ENCODE peak calls at places on chromosomes 5 and 9, in four cellular contexts. E, S, R and O are unnamed samples.

GRCh38 chr9:125039544-125039943 is 98.7 kb upstream of the GOLGA1 start:
- DNase-seq in E (no peak), S (no peak), R (no peak), O (no peak)

GRCh38 chr5:110161162-110161561 is 471.4 kb downstream of the MAN2A1 start:
- DNase-seq in E (no peak), S (no peak), R (no peak), O (no peak)

GRCh38 chr9:2060425-2060824 is 45.3 kb downstream of the SMARCA2 start:
- DNase-seq in R (no peak), S (no peak), E (no peak), O (no peak)

GRCh38 chr5:137199966-137200365 is 299.2 kb downstream of the SPOCK1 start:
- DNase-seq in R (no peak), S (peak), E (peak), O (no peak)

GRCh38 chr9:108282872-108283271 is 572.9 kb downstream of the ACTL7B start:
- DNase-seq in R (no peak), S (peak), E (peak), O (no peak)

GRCh38 chr5:141692919-141693848 is 11.2 kb upstream of the ARAP3 start:
- DNase-seq in S (no peak), R (peak), E (peak), O (no peak)

GRCh38 chr5:134511796-134512660 is 13.4 kb upstream of the JADE2 start:
- DNase-seq in R (peak), S (peak), E (peak), O (no peak)

GRCh38 chr9:98900244-98900643 is 43.5 kb upstream of the COL15A1 start:
- DNase-seq in S (no peak), E (no peak), R (no peak), O (no peak)

GRCh38 chr9:99497641-99498040 is 275.6 kb downstream of the SEC61B start:
- DNase-seq in R (no peak), S (no peak), E (no peak), O (no peak)

GRCh38 chr9:112380102-112380581 is at the start of gene HSDL2:
- DNase-seq in E (peak), R (no peak), S (no peak), O (no peak)

GRCh38 chr9:98706651-98707103 is 2.1 kb downstream of the GABBR2 start:
- DNase-seq in S (no peak), E (no peak), R (no peak), O (no peak)

GRCh38 chr5:88778736-88779135 is 104.2 kb downstream of the MEF2C start:
- DNase-seq in R (no peak), E (no peak), S (no peak), O (no peak)

GRCh38 chr5:16548812-16549211 is 68.0 kb downstream of the RETREG1 start:
- DNase-seq in R (no peak), S (no peak), E (no peak), O (no peak)

GRCh38 chr9:75064307-75065025 is 23.5 kb downstream of the NMRK1 start:
- DNase-seq in R (no peak), S (no peak), E (no peak), O (no peak)

GRCh38 chr5:36734422-36734821 is 128.0 kb downstream of the SLC1A3 start:
- DNase-seq in R (peak), S (peak), E (peak), O (no peak)

GRCh38 chr5:6404129-6404528 is 25.8 kb upstream of the MED10 start:
- DNase-seq in E (no peak), S (no peak), R (no peak), O (no peak)

GRCh38 chr5:160423025-160423554 is 1.4 kb downstream of the PTTG1 start:
- DNase-seq in S (peak), E (no peak), R (no peak), O (peak)

GRCh38 chr5:92519717-92520632 is 1061.0 kb downstream of the NR2F1-AS1 start:
- DNase-seq in E (no peak), S (no peak), R (no peak), O (no peak)

GRCh38 chr5:98872679-98873078 is 56.1 kb downstream of the CHD1 start:
- DNase-seq in E (no peak), S (no peak), R (no peak), O (no peak)

GRCh38 chr9:27765931-27766835 is 192.9 kb upstream of the C9orf72 start:
- DNase-seq in R (no peak), E (no peak), S (no peak), O (no peak)

GRCh38 chr5:58462623-58463230 is 2.8 kb upstream of the PLK2 start:
- DNase-seq in S (peak), R (peak), E (peak), O (no peak)

GRCh38 chr5:97735209-97735608 is 552.2 kb upstream of the RIOK2 start:
- DNase-seq in S (no peak), E (no peak), R (no peak), O (peak)

GRCh38 chr5:175124251-175124813 is 319.6 kb downstream of the DRD1 start:
- DNase-seq in R (no peak), E (no peak), S (no peak), O (no peak)

GRCh38 chr5:151424892-151425523 is 22.4 kb upstream of the SLC36A1 start:
- DNase-seq in S (peak), E (peak), R (no peak), O (no peak)

GRCh38 chr9:111531716-111532115 is 6.7 kb downstream of the ZNF483 start:
- DNase-seq in R (no peak), S (no peak), E (no peak), O (no peak)

GRCh38 chr5:94432499-94432898 is 185.9 kb downstream of the KIAA0825 start:
- DNase-seq in E (no peak), S (no peak), R (no peak), O (no peak)

GRCh38 chr5:73130811-73131210 is 10.4 kb downstream of the TMEM171 start:
- DNase-seq in S (peak), R (no peak), E (no peak), O (no peak)

GRCh38 chr5:35789732-35790461 is 66.8 kb upstream of the IL7R start:
- DNase-seq in R (no peak), E (no peak), S (no peak), O (no peak)

GRCh38 chr5:163434410-163434866 is 3.0 kb upstream of the CCNG1 start:
- DNase-seq in R (no peak), E (no peak), S (no peak), O (peak)

GRCh38 chr5:34483442-34484033 is 172.6 kb upstream of the RAI14 start:
- DNase-seq in R (peak), E (peak), S (peak), O (no peak)
- H3K27ac ChIP-seq in R (peak), E (peak), S (peak), O (no peak)

GRCh38 chr5:100889896-100890295 is 13.2 kb downstream of the ST8SIA4 start:
- DNase-seq in S (no peak), E (no peak), R (no peak), O (no peak)

GRCh38 chr5:100889165-100889564 is 13.9 kb downstream of the ST8SIA4 start:
- DNase-seq in S (no peak), R (no peak), E (no peak), O (no peak)

GRCh38 chr5:100896054-100896453 is 7.0 kb downstream of the ST8SIA4 start:
- DNase-seq in R (no peak), S (no peak), E (no peak), O (no peak)

GRCh38 chr5:100890514-100891008 is 12.5 kb downstream of the ST8SIA4 start:
- DNase-seq in E (no peak), R (no peak), S (no peak), O (no peak)
- H3K27ac ChIP-seq in E (no peak), R (no peak), S (no peak), O (no peak)

DNA sequence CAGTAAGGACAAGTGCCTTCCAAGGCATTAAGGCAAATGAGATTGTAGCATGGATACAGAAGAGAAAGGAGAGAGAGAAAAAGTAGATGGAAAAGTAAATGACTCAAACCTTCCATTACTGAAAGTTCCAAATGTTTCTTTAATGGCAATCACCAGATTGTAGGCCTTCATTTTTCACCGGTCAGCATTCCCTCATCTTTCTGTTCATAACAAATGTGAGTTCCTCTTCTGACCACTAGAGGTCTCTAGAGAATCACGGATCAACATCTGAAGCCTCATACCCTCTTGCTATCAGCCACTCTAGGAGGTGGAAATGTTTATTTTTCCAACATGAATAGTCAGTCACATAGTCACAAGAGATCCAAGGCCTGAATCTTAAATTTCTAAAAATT is 73.6 kb upstream of the RPS23 start:
- DNase-seq in S (peak), E (peak), R (peak), O (peak)
- H3K27ac ChIP-seq in S (no peak), E (no peak), R (no peak), O (peak)

GRCh38 chr9:36137392-36138004 is 965 bp downstream of the GLIPR2 start:
- DNase-seq in S (peak), R (peak), E (no peak), O (no peak)

GRCh38 chr9:36135791-36136276 is 699 bp upstream of the GLIPR2 start:
- DNase-seq in E (peak), R (no peak), S (peak), O (no peak)

GRCh38 chr9:36136894-36137391 is 410 bp downstream of the GLIPR2 start:
- DNase-seq in S (peak), R (peak), E (peak), O (no peak)

GRCh38 chr9:36136277-36136893 is at the start of gene GLIPR2:
- DNase-seq in R (peak), S (peak), E (peak), O (no peak)

DNA sequence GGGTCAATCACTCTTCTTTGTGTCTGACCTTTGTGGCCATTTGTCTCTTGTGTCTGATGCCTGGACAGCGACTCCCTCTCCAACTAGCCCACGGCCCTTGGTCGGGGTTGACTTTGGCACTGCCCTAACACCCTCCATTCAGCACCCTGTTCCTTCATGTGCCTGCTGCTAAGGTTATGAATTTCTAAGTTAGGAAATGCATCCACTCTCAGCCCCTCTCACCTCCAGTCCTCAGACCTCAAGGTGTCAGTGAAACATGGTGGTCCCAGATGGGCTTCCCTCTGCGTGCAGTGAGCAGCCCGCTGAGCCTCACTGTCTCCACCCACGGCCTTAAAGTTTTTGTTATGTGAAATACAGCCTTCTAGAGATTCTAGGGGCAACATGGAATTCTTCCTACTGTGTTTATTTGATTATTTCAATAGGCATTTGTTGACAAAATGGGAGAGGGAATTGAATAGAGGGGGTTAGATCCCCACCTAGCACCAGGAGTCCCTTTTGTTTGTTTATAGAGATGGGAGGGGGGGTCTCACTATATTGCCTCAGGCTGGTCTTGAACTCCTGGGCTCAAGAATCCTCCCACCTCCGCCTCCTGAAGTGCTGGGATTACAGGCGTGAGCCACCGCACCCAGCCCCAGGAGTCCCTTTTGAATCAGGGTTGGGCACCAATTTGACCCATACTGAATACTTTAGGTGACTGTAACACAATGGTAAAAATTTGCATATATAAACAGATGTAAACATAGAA is 1.6 kb upstream of the GLIPR2 start:
- DNase-seq in S (peak), E (peak), R (no peak), O (no peak)
- H3K27ac ChIP-seq in S (peak), E (no peak), R (no peak), O (no peak)

DNA sequence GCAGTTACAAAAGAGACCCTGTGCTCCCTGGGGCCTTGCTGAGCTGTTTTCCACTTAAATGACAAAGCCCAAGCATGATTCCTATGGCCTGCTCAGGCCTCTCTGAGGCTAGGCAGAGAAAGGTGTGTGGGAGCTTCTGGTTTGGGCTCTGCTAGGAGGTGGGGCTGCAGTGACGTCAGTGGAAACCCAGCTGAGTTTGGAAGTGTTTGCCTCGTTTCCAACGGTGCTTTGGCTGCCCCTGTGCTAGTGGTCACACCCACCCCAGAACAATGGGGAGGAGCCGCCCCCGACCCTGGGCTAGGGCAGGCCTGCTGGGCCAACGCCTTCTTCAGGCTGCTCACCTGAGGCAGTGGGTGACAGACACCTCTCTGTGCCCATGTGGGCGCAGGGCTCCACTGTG is 10.4 kb downstream of the ANGPTL2 start:
- DNase-seq in R (peak), E (peak), S (peak), O (no peak)
- H3K27ac ChIP-seq in R (no peak), E (peak), S (no peak), O (peak)